ENCODE peak calls at places on chromosomes 1 and 21, in six cellular contexts. V, P, Q, M, U and A are unnamed samples.

GRCh38 chr21:15839026-15839425 is 109.2 kb downstream of the USP25 start:
- DNase-seq in V (no peak), P (no peak), Q (no peak), M (peak), U (no peak), A (no peak)

GRCh38 chr1:220700591-220701179 is 10.5 kb downstream of the C1orf115 start:
- DNase-seq in V (no peak), P (no peak), Q (no peak), M (no peak), U (no peak), A (no peak)

GRCh38 chr1:151773698-151774097 is 10.4 kb upstream of the MRPL9 start:
- DNase-seq in V (no peak), P (no peak), Q (no peak), M (peak), U (no peak), A (no peak)

GRCh38 chr1:79012500-79012899 is 6.0 kb upstream of the ADGRL4 start:
- DNase-seq in V (no peak), P (no peak), Q (no peak), M (no peak), U (no peak), A (no peak)

GRCh38 chr1:151006331-151007052 is at the start of gene MINDY1:
- DNase-seq in V (peak), P (peak), Q (peak), M (peak), U (peak), A (peak)

GRCh38 chr1:207495816-207496792 is at the start of gene CR1:
- DNase-seq in V (peak), P (no peak), Q (no peak), M (peak), U (no peak), A (peak)

GRCh38 chr21:33948096-33948950 is 32.7 kb upstream of the ATP5PO start:
- DNase-seq in V (peak), P (no peak), Q (peak), M (peak), U (peak), A (peak)

GRCh38 chr1:229620876-229621275 is 5.0 kb downstream of the TAF5L start:
- DNase-seq in V (no peak), P (no peak), Q (peak), M (peak), U (no peak), A (no peak)

GRCh38 chr21:19607983-19608668 is 1204.5 kb upstream of the TMPRSS15 start:
- DNase-seq in V (peak), P (no peak), Q (no peak), M (no peak), U (no peak), A (no peak)

GRCh38 chr1:29912413-29912812 is 676.1 kb downstream of the PTPRU start:
- DNase-seq in V (no peak), P (no peak), Q (peak), M (peak), U (no peak), A (peak)

GRCh38 chr1:246583448-246584185 is 17.4 kb downstream of the CNST start:
- DNase-seq in V (no peak), P (no peak), Q (peak), M (no peak), U (no peak), A (peak)

GRCh38 chr1:218323568-218324225 is 21.4 kb upstream of the TGFB2 start:
- DNase-seq in V (no peak), P (no peak), Q (no peak), M (no peak), U (no peak), A (no peak)

GRCh38 chr1:244796719-244797406 is 38.6 kb upstream of the COX20 start:
- DNase-seq in V (peak), P (peak), Q (peak), M (peak), U (peak), A (peak)

GRCh38 chr1:199948587-199949280 is 78.8 kb upstream of the NR5A2 start:
- DNase-seq in V (no peak), P (no peak), Q (no peak), M (peak), U (no peak), A (no peak)

GRCh38 chr1:167128261-167129227 is 34.7 kb downstream of the STYXL2 start:
- DNase-seq in V (no peak), P (no peak), Q (no peak), M (no peak), U (no peak), A (no peak)

GRCh38 chr1:17550684-17551584 is 11.4 kb downstream of the ARHGEF10L start:
- DNase-seq in V (no peak), P (no peak), Q (no peak), M (peak), U (no peak), A (no peak)

GRCh38 chr21:35942211-35943144 is 117.8 kb downstream of the SETD4 start:
- DNase-seq in V (no peak), P (no peak), Q (no peak), M (no peak), U (no peak), A (no peak)

GRCh38 chr1:48878191-48878940 is 101.7 kb upstream of the BEND5 start:
- DNase-seq in V (peak), P (peak), Q (peak), M (peak), U (no peak), A (peak)

GRCh38 chr1:157894613-157895012 is 53.0 kb upstream of the CD5L start:
- DNase-seq in V (no peak), P (peak), Q (no peak), M (no peak), U (no peak), A (no peak)

GRCh38 chr1:27789511-27790154 is 16.6 kb downstream of the STX12 start:
- DNase-seq in V (peak), P (peak), Q (peak), M (peak), U (no peak), A (peak)

GRCh38 chr1:157176591-157177121 is 38.5 kb upstream of the ETV3 start:
- DNase-seq in V (no peak), P (no peak), Q (no peak), M (no peak), U (no peak), A (no peak)

GRCh38 chr1:115198938-115199337 is 109.6 kb upstream of the TSPAN2 start:
- DNase-seq in V (peak), P (no peak), Q (peak), M (peak), U (no peak), A (peak)

GRCh38 chr1:197984273-197984672 is 67.1 kb downstream of the LHX9 start:
- DNase-seq in V (no peak), P (no peak), Q (no peak), M (peak), U (no peak), A (no peak)

GRCh38 chr1:184866991-184867788 is 107.1 kb downstream of the NIBAN1 start:
- DNase-seq in V (no peak), P (peak), Q (peak), M (peak), U (no peak), A (no peak)

GRCh38 chr1:100051893-100052292 is 80.8 kb downstream of the SASS6 start:
- DNase-seq in V (no peak), P (no peak), Q (no peak), M (no peak), U (no peak), A (no peak)

GRCh38 chr1:179058343-179059184 is 23.3 kb upstream of the TOR3A start:
- DNase-seq in V (no peak), P (no peak), Q (no peak), M (peak), U (no peak), A (no peak)

GRCh38 chr1:179061360-179062282 is 20.2 kb upstream of the TOR3A start:
- DNase-seq in V (no peak), P (no peak), Q (no peak), M (no peak), U (no peak), A (no peak)

GRCh38 chr1:179053486-179053885 is 27.8 kb downstream of the FAM20B start:
- DNase-seq in V (no peak), P (no peak), Q (no peak), M (no peak), U (no peak), A (no peak)

GRCh38 chr1:179055930-179056329 is 25.9 kb upstream of the TOR3A start:
- DNase-seq in V (no peak), P (no peak), Q (no peak), M (no peak), U (no peak), A (no peak)

DNA sequence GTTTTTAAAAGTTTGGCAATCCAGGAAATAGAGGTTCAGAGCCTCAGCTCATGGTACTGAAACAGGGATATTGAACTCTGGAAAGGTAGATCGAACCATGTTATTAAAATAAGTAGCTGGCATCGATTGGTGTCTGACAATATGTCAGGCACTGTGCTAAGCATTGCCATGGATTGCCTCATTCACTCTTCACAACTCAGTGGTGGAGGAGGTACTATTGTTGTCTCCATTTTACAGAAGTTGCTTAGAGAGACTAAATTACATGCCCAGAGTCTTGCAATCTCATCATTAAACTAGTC is 22.7 kb upstream of the TOR3A start:
- DNase-seq in V (no peak), P (no peak), Q (no peak), M (no peak), U (no peak), A (no peak)
- H3K4me3 ChIP-seq in V (no peak), P (no peak), Q (no peak), M (no peak), U (no peak), A (no peak)

GRCh38 chr21:44865561-44866280 is 7.8 kb downstream of the PTTG1IP start:
- DNase-seq in V (no peak), P (no peak), Q (no peak), M (no peak), U (no peak), A (no peak)
- H3K4me3 ChIP-seq in V (no peak), P (no peak), Q (no peak), M (no peak), U (no peak), A (no peak)

GRCh38 chr1:10388387-10388715 is 10.5 kb upstream of the PGD start:
- DNase-seq in V (no peak), P (no peak), Q (no peak), M (no peak), U (no peak), A (no peak)
- H3K4me3 ChIP-seq in V (no peak), P (no peak), Q (no peak), M (no peak), U (no peak), A (no peak)

GRCh38 chr1:221841291-221841982 is 99.5 kb upstream of the DUSP10 start:
- DNase-seq in V (no peak), P (no peak), Q (peak), M (no peak), U (no peak), A (no peak)
- H3K4me3 ChIP-seq in V (no peak), P (no peak), Q (no peak), M (no peak), U (no peak), A (no peak)

GRCh38 chr1:201497935-201498509 is 8.9 kb downstream of the CSRP1 start:
- DNase-seq in V (no peak), P (no peak), Q (no peak), M (no peak), U (no peak), A (no peak)
- H3K4me3 ChIP-seq in V (no peak), P (no peak), Q (no peak), M (no peak), U (no peak), A (no peak)

GRCh38 chr1:108817811-108818210 is 39.1 kb downstream of the AKNAD1 start:
- DNase-seq in V (no peak), P (no peak), Q (no peak), M (no peak), U (no peak), A (no peak)
- H3K4me3 ChIP-seq in V (no peak), P (no peak), Q (no peak), M (no peak), U (no peak), A (no peak)